ENCODE peak calls at places on chromosomes 5 and 9, in ten cellular contexts. One of them, this sample, is unnamed. For H3K36me3, the result is how much of the 10 kb centered on the place peaks cover.

GRCh38 chr9:8685846-8686245 is 886.3 kb upstream of the DMAC1 start:
- DNase-seq in PC-9: no peak
- DNase-seq in bronchial epithelial cell: no peak
- DNase-seq in OCI-LY7: no peak
- DNase-seq in mesendoderm: no peak
- DNase-seq in GM06990: no peak
- DNase-seq in neural progenitor cell: no peak
- DNase-seq in GM23248: no peak
- DNase-seq in tibial artery: no peak
- DNase-seq in heart left ventricle: no peak
- DNase-seq in this sample: no peak

GRCh38 chr5:73381587-73382411 is 66.8 kb downstream of the FOXD1 start:
- DNase-seq in PC-9: no peak
- DNase-seq in bronchial epithelial cell: no peak
- DNase-seq in OCI-LY7: no peak
- DNase-seq in mesendoderm: peak
- DNase-seq in GM06990: no peak
- DNase-seq in neural progenitor cell: no peak
- DNase-seq in GM23248: peak
- DNase-seq in tibial artery: no peak
- DNase-seq in heart left ventricle: no peak
- DNase-seq in this sample: peak

GRCh38 chr9:110131499-110131898 is 76.5 kb downstream of the C9orf152 start:
- DNase-seq in PC-9: peak
- DNase-seq in bronchial epithelial cell: no peak
- DNase-seq in OCI-LY7: no peak
- DNase-seq in mesendoderm: peak
- DNase-seq in GM06990: no peak
- DNase-seq in neural progenitor cell: peak
- DNase-seq in GM23248: no peak
- DNase-seq in tibial artery: no peak
- DNase-seq in heart left ventricle: no peak
- DNase-seq in this sample: peak

GRCh38 chr9:12797037-12797436 is 22.2 kb downstream of the LURAP1L start:
- DNase-seq in PC-9: no peak
- DNase-seq in bronchial epithelial cell: peak
- DNase-seq in OCI-LY7: no peak
- DNase-seq in mesendoderm: no peak
- DNase-seq in GM06990: no peak
- DNase-seq in neural progenitor cell: no peak
- DNase-seq in GM23248: no peak
- DNase-seq in tibial artery: no peak
- DNase-seq in heart left ventricle: no peak
- DNase-seq in this sample: no peak

GRCh38 chr9:125600194-125600593 is 106.8 kb downstream of the MAPKAP1 start:
- DNase-seq in PC-9: no peak
- DNase-seq in bronchial epithelial cell: no peak
- DNase-seq in OCI-LY7: no peak
- DNase-seq in mesendoderm: no peak
- DNase-seq in GM06990: no peak
- DNase-seq in neural progenitor cell: no peak
- DNase-seq in GM23248: peak
- DNase-seq in tibial artery: no peak
- DNase-seq in heart left ventricle: no peak
- DNase-seq in this sample: no peak

GRCh38 chr5:134245101-134245604 is 19.3 kb upstream of the PPP2CA start:
- DNase-seq in PC-9: peak
- DNase-seq in bronchial epithelial cell: peak
- DNase-seq in OCI-LY7: no peak
- DNase-seq in mesendoderm: peak
- DNase-seq in GM06990: no peak
- DNase-seq in neural progenitor cell: peak
- DNase-seq in GM23248: peak
- DNase-seq in tibial artery: no peak
- DNase-seq in heart left ventricle: peak
- DNase-seq in this sample: no peak

GRCh38 chr9:33374634-33375237 is 27.6 kb downstream of the AQP7 start:
- DNase-seq in PC-9: peak
- DNase-seq in bronchial epithelial cell: peak
- DNase-seq in OCI-LY7: peak
- DNase-seq in mesendoderm: peak
- DNase-seq in GM06990: no peak
- DNase-seq in neural progenitor cell: peak
- DNase-seq in GM23248: peak
- DNase-seq in tibial artery: peak
- DNase-seq in heart left ventricle: peak
- DNase-seq in this sample: peak

GRCh38 chr5:132658383-132659302 is 670 bp downstream of the IL13 start:
- DNase-seq in PC-9: no peak
- DNase-seq in bronchial epithelial cell: no peak
- DNase-seq in OCI-LY7: no peak
- DNase-seq in mesendoderm: no peak
- DNase-seq in GM06990: no peak
- DNase-seq in neural progenitor cell: no peak
- DNase-seq in GM23248: no peak
- DNase-seq in tibial artery: no peak
- DNase-seq in heart left ventricle: no peak
- DNase-seq in this sample: no peak

GRCh38 chr5:54624671-54625583 is 107.4 kb downstream of the SNX18 start:
- DNase-seq in PC-9: no peak
- DNase-seq in bronchial epithelial cell: no peak
- DNase-seq in OCI-LY7: no peak
- DNase-seq in mesendoderm: no peak
- DNase-seq in GM06990: no peak
- DNase-seq in neural progenitor cell: no peak
- DNase-seq in GM23248: peak
- DNase-seq in tibial artery: no peak
- DNase-seq in heart left ventricle: no peak
- DNase-seq in this sample: no peak

GRCh38 chr9:99158629-99159028 is 53.7 kb downstream of the TGFBR1 start:
- DNase-seq in PC-9: no peak
- DNase-seq in bronchial epithelial cell: no peak
- DNase-seq in OCI-LY7: no peak
- DNase-seq in mesendoderm: no peak
- DNase-seq in GM06990: no peak
- DNase-seq in neural progenitor cell: no peak
- DNase-seq in GM23248: peak
- DNase-seq in tibial artery: no peak
- DNase-seq in heart left ventricle: no peak
- DNase-seq in this sample: no peak

GRCh38 chr5:180128671-180129261 is 57.2 kb upstream of the RNF130 start:
- DNase-seq in PC-9: peak
- DNase-seq in bronchial epithelial cell: no peak
- DNase-seq in OCI-LY7: no peak
- DNase-seq in mesendoderm: no peak
- DNase-seq in GM06990: no peak
- DNase-seq in neural progenitor cell: no peak
- DNase-seq in GM23248: no peak
- DNase-seq in tibial artery: no peak
- DNase-seq in heart left ventricle: no peak
- DNase-seq in this sample: peak

GRCh38 chr5:155699385-155699784 is 627.6 kb upstream of the SGCD start:
- DNase-seq in PC-9: no peak
- DNase-seq in bronchial epithelial cell: no peak
- DNase-seq in OCI-LY7: no peak
- DNase-seq in mesendoderm: peak
- DNase-seq in GM06990: no peak
- DNase-seq in neural progenitor cell: peak
- DNase-seq in GM23248: no peak
- DNase-seq in tibial artery: no peak
- DNase-seq in heart left ventricle: no peak
- DNase-seq in this sample: peak

GRCh38 chr9:110742741-110743371 is 74.3 kb downstream of the MUSK start:
- DNase-seq in PC-9: no peak
- DNase-seq in bronchial epithelial cell: peak
- DNase-seq in OCI-LY7: no peak
- DNase-seq in mesendoderm: peak
- DNase-seq in GM06990: no peak
- DNase-seq in neural progenitor cell: peak
- DNase-seq in GM23248: peak
- DNase-seq in tibial artery: no peak
- DNase-seq in heart left ventricle: no peak
- DNase-seq in this sample: no peak

GRCh38 chr5:132065351-132065937 is 5.0 kb downstream of the IL3 start:
- DNase-seq in PC-9: peak
- DNase-seq in bronchial epithelial cell: peak
- DNase-seq in OCI-LY7: peak
- DNase-seq in mesendoderm: peak
- DNase-seq in GM06990: peak
- DNase-seq in neural progenitor cell: peak
- DNase-seq in GM23248: peak
- DNase-seq in tibial artery: no peak
- DNase-seq in heart left ventricle: peak
- DNase-seq in this sample: peak

GRCh38 chr9:99870126-99870525 is 36.3 kb upstream of the STX17 start:
- DNase-seq in PC-9: no peak
- DNase-seq in bronchial epithelial cell: no peak
- DNase-seq in OCI-LY7: no peak
- DNase-seq in mesendoderm: peak
- DNase-seq in GM06990: no peak
- DNase-seq in neural progenitor cell: no peak
- DNase-seq in GM23248: peak
- DNase-seq in tibial artery: no peak
- DNase-seq in heart left ventricle: no peak
- DNase-seq in this sample: no peak

GRCh38 chr9:108363321-108363720 is 492.5 kb downstream of the ACTL7B start:
- DNase-seq in PC-9: no peak
- DNase-seq in bronchial epithelial cell: no peak
- DNase-seq in OCI-LY7: no peak
- DNase-seq in mesendoderm: no peak
- DNase-seq in GM06990: no peak
- DNase-seq in neural progenitor cell: no peak
- DNase-seq in GM23248: no peak
- DNase-seq in tibial artery: no peak
- DNase-seq in heart left ventricle: no peak
- DNase-seq in this sample: no peak

GRCh38 chr9:112558476-112558875 is 71.8 kb downstream of the KIAA1958 start:
- DNase-seq in PC-9: no peak
- DNase-seq in bronchial epithelial cell: peak
- DNase-seq in OCI-LY7: no peak
- DNase-seq in mesendoderm: no peak
- DNase-seq in GM06990: no peak
- DNase-seq in neural progenitor cell: no peak
- DNase-seq in GM23248: peak
- DNase-seq in tibial artery: no peak
- DNase-seq in heart left ventricle: no peak
- DNase-seq in this sample: no peak

GRCh38 chr9:68732405-68733020 is 27.5 kb downstream of the PIP5K1B start:
- DNase-seq in PC-9: no peak
- DNase-seq in bronchial epithelial cell: no peak
- DNase-seq in OCI-LY7: no peak
- DNase-seq in mesendoderm: no peak
- DNase-seq in GM06990: no peak
- DNase-seq in neural progenitor cell: no peak
- DNase-seq in GM23248: no peak
- DNase-seq in tibial artery: no peak
- DNase-seq in heart left ventricle: no peak
- DNase-seq in this sample: no peak

GRCh38 chr9:21510806-21511205 is 28.7 kb upstream of the IFNE start:
- DNase-seq in PC-9: no peak
- DNase-seq in bronchial epithelial cell: no peak
- DNase-seq in OCI-LY7: no peak
- DNase-seq in mesendoderm: peak
- DNase-seq in GM06990: no peak
- DNase-seq in neural progenitor cell: no peak
- DNase-seq in GM23248: no peak
- DNase-seq in tibial artery: no peak
- DNase-seq in heart left ventricle: no peak
- DNase-seq in this sample: no peak

GRCh38 chr5:178206166-178207101 is 2.1 kb downstream of the HNRNPAB start:
- DNase-seq in PC-9: no peak
- DNase-seq in bronchial epithelial cell: no peak
- DNase-seq in OCI-LY7: no peak
- DNase-seq in mesendoderm: peak
- DNase-seq in GM06990: no peak
- DNase-seq in neural progenitor cell: no peak
- DNase-seq in GM23248: peak
- DNase-seq in tibial artery: no peak
- DNase-seq in heart left ventricle: no peak
- DNase-seq in this sample: peak
- H3K4me3 ChIP-seq in PC-9: peak
- H3K4me3 ChIP-seq in bronchial epithelial cell: peak
- H3K4me3 ChIP-seq in OCI-LY7: peak
- H3K4me3 ChIP-seq in mesendoderm: peak
- H3K4me3 ChIP-seq in GM06990: peak
- H3K4me3 ChIP-seq in neural progenitor cell: peak
- H3K4me3 ChIP-seq in GM23248: peak
- H3K4me3 ChIP-seq in tibial artery: peak
- H3K4me3 ChIP-seq in heart left ventricle: peak
- H3K4me3 ChIP-seq in this sample: peak

GRCh38 chr5:50766042-50766441 is 99.6 kb downstream of the PARP8 start:
- DNase-seq in PC-9: no peak
- DNase-seq in bronchial epithelial cell: no peak
- DNase-seq in OCI-LY7: no peak
- DNase-seq in mesendoderm: no peak
- DNase-seq in GM06990: no peak
- DNase-seq in neural progenitor cell: no peak
- DNase-seq in GM23248: peak
- DNase-seq in tibial artery: no peak
- DNase-seq in heart left ventricle: no peak
- DNase-seq in this sample: no peak
- H3K36me3 ChIP-seq in PC-9: under half
- H3K36me3 ChIP-seq in bronchial epithelial cell: under half
- H3K36me3 ChIP-seq in OCI-LY7: under half
- H3K36me3 ChIP-seq in mesendoderm: under half
- H3K36me3 ChIP-seq in GM06990: under half
- H3K36me3 ChIP-seq in neural progenitor cell: under half
- H3K36me3 ChIP-seq in GM23248: under half
- H3K36me3 ChIP-seq in tibial artery: under half
- H3K36me3 ChIP-seq in heart left ventricle: under half
- H3K36me3 ChIP-seq in this sample: under half

GRCh38 chr5:106376522-106376921 is 1294.2 kb downstream of the EFNA5 start:
- DNase-seq in PC-9: no peak
- DNase-seq in bronchial epithelial cell: peak
- DNase-seq in OCI-LY7: no peak
- DNase-seq in mesendoderm: no peak
- DNase-seq in GM06990: no peak
- DNase-seq in neural progenitor cell: no peak
- DNase-seq in GM23248: peak
- DNase-seq in tibial artery: no peak
- DNase-seq in heart left ventricle: no peak
- DNase-seq in this sample: no peak
- H3K4me3 ChIP-seq in PC-9: no peak
- H3K4me3 ChIP-seq in bronchial epithelial cell: no peak
- H3K4me3 ChIP-seq in OCI-LY7: no peak
- H3K4me3 ChIP-seq in mesendoderm: no peak
- H3K4me3 ChIP-seq in GM06990: no peak
- H3K4me3 ChIP-seq in neural progenitor cell: no peak
- H3K4me3 ChIP-seq in GM23248: no peak
- H3K4me3 ChIP-seq in tibial artery: no peak
- H3K4me3 ChIP-seq in heart left ventricle: no peak
- H3K4me3 ChIP-seq in this sample: no peak

DNA sequence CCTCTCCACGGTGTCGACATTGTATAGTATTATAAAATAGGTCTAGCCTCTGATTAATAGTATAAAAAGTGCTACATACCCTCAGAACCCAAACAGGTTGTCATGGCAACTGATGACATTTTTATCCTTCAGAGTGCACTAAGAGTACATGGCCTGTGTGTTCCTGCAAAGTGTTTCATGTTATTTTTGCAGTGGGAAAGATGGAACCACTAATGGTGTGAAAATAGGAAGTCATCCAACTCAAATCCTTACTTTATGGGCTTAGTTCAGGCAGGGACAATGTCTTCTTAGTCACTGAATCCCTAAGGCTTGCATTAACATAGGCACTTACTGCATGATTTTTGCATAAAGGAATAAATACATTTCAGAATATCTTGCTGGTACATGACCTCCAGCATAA is 243.6 kb downstream of the KCTD16 start:
- DNase-seq in PC-9: no peak
- DNase-seq in bronchial epithelial cell: no peak
- DNase-seq in OCI-LY7: no peak
- DNase-seq in mesendoderm: no peak
- DNase-seq in GM06990: no peak
- DNase-seq in neural progenitor cell: no peak
- DNase-seq in GM23248: no peak
- DNase-seq in tibial artery: no peak
- DNase-seq in heart left ventricle: no peak
- DNase-seq in this sample: no peak
- H3K36me3 ChIP-seq in PC-9: under half
- H3K36me3 ChIP-seq in bronchial epithelial cell: under half
- H3K36me3 ChIP-seq in OCI-LY7: under half
- H3K36me3 ChIP-seq in mesendoderm: under half
- H3K36me3 ChIP-seq in GM06990: under half
- H3K36me3 ChIP-seq in neural progenitor cell: under half
- H3K36me3 ChIP-seq in GM23248: under half
- H3K36me3 ChIP-seq in tibial artery: under half
- H3K36me3 ChIP-seq in heart left ventricle: under half
- H3K36me3 ChIP-seq in this sample: under half